ENCODE peak calls at places on chromosomes 2 and 18, in six cellular contexts. S, N, T, F, X and H are unnamed samples.
A peak's percentile ranks its signal among the peaks of the same experiment; 100 is the strongest.

GRCh38 chr2:10212827-10213226 is 89.9 kb upstream of the HPCAL1 start:
- DNase-seq in X (no peak), F (no peak), S (no peak), T (no peak), N (no peak), H (no peak)

GRCh38 chr18:37322497-37323035 is 243.0 kb downstream of the CELF4 start:
- DNase-seq in T (peak; percentile 36), N (peak; percentile 73), F (no peak), S (no peak), X (peak; percentile 41), H (no peak)

GRCh38 chr2:151616760-151617339 is 117.4 kb downstream of the NEB start:
- DNase-seq in X (no peak), F (no peak), S (no peak), T (no peak), N (no peak), H (no peak)

GRCh38 chr18:37346048-37346447 is 219.6 kb downstream of the CELF4 start:
- DNase-seq in X (no peak), F (no peak), S (no peak), N (no peak), T (no peak), H (no peak)

GRCh38 chr2:129812071-129812470 is 167.4 kb upstream of the RAB6C start:
- DNase-seq in T (peak; percentile 21), N (peak; percentile 81), F (no peak), X (no peak), S (no peak), H (no peak)

GRCh38 chr2:176188218-176188968 is at the start of gene HOXD1:
- DNase-seq in T (peak; percentile 31), S (no peak), F (peak; percentile 90), N (no peak), X (no peak), H (no peak)

GRCh38 chr18:35158728-35159443 is 81.9 kb upstream of the ZNF397 start:
- DNase-seq in X (no peak), S (no peak), N (no peak), F (no peak), T (no peak), H (no peak)

GRCh38 chr2:210177769-210178168 is 6.6 kb upstream of the KANSL1L start:
- DNase-seq in N (no peak), T (no peak), X (no peak), F (no peak), S (no peak), H (no peak)

GRCh38 chr2:69034845-69035244 is 21.9 kb downstream of the ANTXR1 start:
- DNase-seq in S (no peak), F (no peak), T (no peak), N (no peak), X (no peak), H (peak; percentile 55)

GRCh38 chr2:38835015-38835601 is 40.6 kb downstream of the DHX57 start:
- DNase-seq in S (no peak), T (no peak), X (no peak), F (no peak), N (no peak), H (no peak)

GRCh38 chr2:66889632-66889882 is 454.6 kb downstream of the MEIS1 start:
- DNase-seq in N (no peak), X (no peak), T (no peak), S (no peak), F (no peak), H (no peak)

GRCh38 chr2:36380624-36381481 is 25.3 kb downstream of the CRIM1 start:
- DNase-seq in F (peak; percentile 71), N (peak; percentile 63), X (peak; percentile 44), S (peak; percentile 70), T (peak; percentile 68), H (no peak)

GRCh38 chr18:76963951-76964350 is 141.6 kb downstream of the ZNF236 start:
- DNase-seq in N (no peak), S (no peak), X (no peak), T (no peak), F (no peak), H (no peak)

GRCh38 chr2:208000701-208001395 is 24.5 kb downstream of the PLEKHM3 start:
- DNase-seq in S (no peak), X (no peak), T (no peak), N (no peak), F (no peak), H (no peak)

GRCh38 chr2:19357383-19358241 is 811 bp downstream of the OSR1 start:
- DNase-seq in T (no peak), N (no peak), X (peak; percentile 49), S (no peak), F (no peak), H (peak; percentile 91)

GRCh38 chr18:48022021-48022420 is 91.6 kb upstream of the SMAD2 start:
- DNase-seq in S (peak; percentile 51), X (no peak), N (peak; percentile 48), F (peak; percentile 30), T (no peak), H (no peak)

DNA sequence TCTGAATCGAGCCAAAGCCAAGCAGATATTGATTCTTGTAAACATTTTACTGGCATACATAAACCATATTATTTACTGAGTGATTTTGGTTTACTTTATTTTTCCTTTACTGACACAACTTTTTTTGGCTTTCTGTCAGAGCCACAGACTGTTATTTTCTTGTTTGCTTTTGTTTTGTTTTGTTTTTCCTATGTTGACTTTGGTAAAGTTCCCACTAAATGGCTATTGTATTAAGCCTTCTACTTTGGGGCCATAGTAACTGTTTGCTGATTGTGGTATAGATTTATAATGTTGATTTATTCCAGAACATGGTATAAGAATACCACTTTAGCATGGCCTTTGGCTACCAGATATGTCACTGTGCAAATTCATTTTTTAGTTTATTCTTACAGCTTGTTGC is 419.4 kb downstream of the DCDC2C start:
- DNase-seq in S (no peak), X (no peak), T (no peak), F (no peak), N (no peak), H (no peak)
- TF ChIP-seq CTCF in S (no peak), X (no peak), T (no peak), F (no peak), N (no peak), H (no peak)

DNA sequence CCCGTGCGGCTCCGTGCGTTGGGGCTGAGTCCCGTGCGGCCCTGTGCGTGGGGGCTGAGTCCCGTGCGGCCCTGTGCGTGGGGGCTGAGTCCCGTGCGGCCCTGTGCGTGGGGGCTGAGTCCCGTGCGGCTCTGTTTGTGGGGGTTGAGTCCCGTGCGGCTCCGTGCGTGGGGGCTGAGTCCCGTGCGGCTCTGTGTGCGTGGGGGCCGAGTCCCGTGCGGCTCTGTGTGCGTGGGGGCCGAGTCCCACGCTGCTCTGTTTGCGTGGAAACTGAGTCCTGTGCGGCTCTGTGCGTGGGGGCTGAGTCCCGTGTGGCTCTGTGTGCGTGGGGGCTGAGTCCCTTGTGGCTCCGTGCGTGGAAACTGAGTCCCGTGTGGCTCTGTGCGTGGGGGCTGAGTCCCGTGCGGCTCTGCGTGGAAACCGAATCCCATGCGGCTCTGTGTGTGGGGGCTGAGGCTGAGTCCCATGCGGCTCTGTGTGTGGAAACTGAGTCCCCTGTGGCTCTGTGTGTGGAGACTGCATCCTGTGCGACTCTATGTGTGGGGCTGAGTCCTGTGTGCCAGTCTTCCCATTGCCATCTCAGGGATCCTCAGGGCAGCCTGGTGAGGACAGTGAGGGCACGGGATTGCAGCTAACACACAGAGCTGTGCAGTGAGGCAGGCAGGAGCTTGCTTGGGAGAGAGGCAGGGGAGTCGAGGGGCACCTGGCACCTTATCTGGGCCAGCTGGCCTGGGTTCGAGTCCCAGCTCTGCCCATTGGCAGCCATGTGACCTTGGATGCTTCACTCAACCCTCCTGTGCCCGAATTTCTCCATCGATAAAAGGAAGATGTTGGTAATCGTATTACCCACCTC is 44.5 kb downstream of the LDLRAD4 start:
- DNase-seq in S (no peak), N (peak; percentile 43), X (no peak), F (peak; percentile 43), T (no peak), H (no peak)
- H3K4me1 ChIP-seq in S (peaks cover 99% of the 10 kb centered on the region), N (peaks cover 72% of the 10 kb centered on the region), X (peaks cover 44% of the 10 kb centered on the region), F (peaks cover 36% of the 10 kb centered on the region), T (peaks cover 26% of the 10 kb centered on the region), H (peaks cover 98% of the 10 kb centered on the region)

DNA sequence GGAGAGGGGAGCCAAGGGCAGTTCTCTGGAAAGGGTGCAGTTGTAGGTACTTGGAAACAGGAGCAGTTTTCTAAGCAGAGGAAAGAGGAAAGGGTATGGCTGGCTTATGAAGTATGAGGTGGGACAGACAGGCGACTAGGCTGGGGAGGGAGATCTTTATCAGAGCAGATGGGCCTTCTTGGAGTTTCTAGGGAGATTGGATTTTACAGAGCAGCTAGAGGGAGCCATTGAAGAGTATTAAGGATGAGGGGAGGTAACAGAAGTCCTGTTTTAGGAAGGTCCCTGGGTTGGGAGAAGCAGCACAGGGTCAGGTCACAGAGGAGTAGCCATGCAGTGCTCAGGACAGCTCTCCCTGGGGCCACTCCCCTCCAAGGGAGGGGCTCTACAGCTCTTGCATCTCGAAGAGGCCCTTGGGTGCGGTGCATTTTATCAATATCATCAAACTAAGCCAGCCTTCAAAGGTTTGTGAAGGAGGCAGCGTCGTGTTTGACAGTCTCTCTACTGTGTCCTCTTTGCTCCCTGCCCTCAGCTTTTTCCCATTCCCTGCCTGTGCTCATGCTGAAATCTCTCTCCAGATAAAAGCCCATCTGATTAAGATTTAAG is 154.3 kb downstream of the SETBP1 start:
- DNase-seq in N (no peak), T (no peak), F (no peak), X (peak; percentile 34), S (no peak), H (no peak)
- TF ChIP-seq CTCF in N (no peak), T (no peak), F (no peak), X (peak; percentile 13), S (no peak), H (no peak)

GRCh38 chr2:113131343-113131933 is 4.0 kb downstream of the IL1RN start:
- DNase-seq in N (no peak), X (no peak), S (no peak), T (no peak), F (no peak), H (peak; percentile 90)

GRCh38 chr2:113136828-113137775 is 9.7 kb downstream of the IL1RN start:
- DNase-seq in F (no peak), T (peak; percentile 56), N (peak; percentile 65), S (no peak), X (peak; percentile 57), H (no peak)

GRCh38 chr2:113135354-113135753 is 8.0 kb downstream of the IL1RN start:
- DNase-seq in X (no peak), F (no peak), T (no peak), S (no peak), N (no peak), H (no peak)

GRCh38 chr2:113132622-113133021 is 5.2 kb downstream of the IL1RN start:
- DNase-seq in S (no peak), F (no peak), N (no peak), X (no peak), T (no peak), H (no peak)

GRCh38 chr2:113133696-113134558 is 6.5 kb downstream of the IL1RN start:
- DNase-seq in N (no peak), T (no peak), X (no peak), F (no peak), S (no peak), H (no peak)
- H3K4me1 ChIP-seq in N (peaks cover 11% of the 10 kb centered on the region), T (peaks cover 10% of the 10 kb centered on the region), X (peaks cover 4% of the 10 kb centered on the region), F (peaks cover 2% of the 10 kb centered on the region), S (no peaks in the 10 kb centered on the region), H (peaks cover 3% of the 10 kb centered on the region)

GRCh38 chr2:114724513-114724912 is 282.1 kb downstream of the DPP10 start:
- DNase-seq in F (no peak), N (no peak), X (no peak), S (no peak), T (no peak), H (no peak)

GRCh38 chr2:114728372-114728771 is 285.9 kb downstream of the DPP10 start:
- DNase-seq in T (no peak), N (no peak), F (no peak), X (no peak), S (no peak), H (no peak)

GRCh38 chr2:114727012-114727411 is 284.6 kb downstream of the DPP10 start:
- DNase-seq in F (no peak), S (no peak), X (no peak), N (no peak), T (no peak), H (no peak)

GRCh38 chr2:114729025-114729424 is 286.6 kb downstream of the DPP10 start:
- DNase-seq in X (no peak), F (no peak), S (no peak), T (no peak), N (no peak), H (no peak)
- TF ChIP-seq CTCF in X (peak; percentile 43), F (peak; percentile 40), S (no peak), T (peak; percentile 37), N (no peak), H (no peak)